ENCODE peak calls at places on chromosomes 1 and 21, in four cellular contexts. R is GM12878, N is K562, I is HepG2. V is an unnamed sample.

GRCh38 chr1:236139495-236139894 is 2.8 kb upstream of the GPR137B start:
- DNase-seq in R (no peak), I (no peak), N (no peak), V (no peak)

GRCh38 chr1:177343445-177343844 is 172.7 kb downstream of the BRINP2 start:
- DNase-seq in I (no peak), N (no peak), R (no peak), V (no peak)

GRCh38 chr21:38505654-38506523 is 7.6 kb upstream of the ERG start:
- DNase-seq in N (peak; percentile 60), I (peak; percentile 62), R (no peak), V (peak; percentile 42)

GRCh38 chr21:32427958-32428623 is 15.6 kb downstream of the EVA1C start:
- DNase-seq in N (peak; percentile 49), I (no peak), R (no peak), V (no peak)

GRCh38 chr1:87956072-87956471 is 627.4 kb downstream of the LMO4 start:
- DNase-seq in R (no peak), I (no peak), N (no peak), V (no peak)

GRCh38 chr1:94982403-94982802 is 55.5 kb upstream of the CNN3 start:
- DNase-seq in I (no peak), R (no peak), N (no peak), V (no peak)

GRCh38 chr1:160834945-160835565 is 27.6 kb downstream of the CD244 start:
- DNase-seq in I (peak; percentile 22), N (peak; percentile 58), R (no peak), V (peak; percentile 25)

GRCh38 chr1:214123061-214123784 is 135.4 kb downstream of the PROX1 start:
- DNase-seq in I (peak; percentile 86), R (no peak), N (peak; percentile 58), V (peak; percentile 83)

DNA sequence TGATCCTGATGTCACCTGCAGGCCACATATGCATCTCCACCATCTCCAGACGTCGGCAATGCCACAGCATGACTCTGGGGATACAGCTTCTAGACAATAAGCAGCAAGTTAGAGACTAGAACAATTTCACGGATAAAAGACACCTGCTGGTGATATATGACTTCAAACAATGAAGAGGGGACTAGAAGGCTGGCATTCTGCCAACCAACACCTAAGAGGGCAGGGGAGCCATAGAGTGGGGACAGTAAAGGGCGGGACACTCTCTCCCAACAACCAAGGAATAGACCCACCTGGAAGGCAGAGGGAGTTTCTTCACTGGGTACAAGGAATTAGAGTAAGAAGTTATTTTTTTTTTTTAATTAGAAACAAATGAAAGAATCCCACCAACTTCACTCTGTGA is 126.8 kb downstream of the SIM2 start:
- DNase-seq in I (no peak), R (no peak), N (no peak), V (no peak)
- TF ChIP-seq BHLHE40 in I (no peak), R (no peak), N (no peak), V (no peak)

GRCh38 chr1:172698224-172698623 is 39.3 kb downstream of the FASLG start:
- DNase-seq in N (no peak), I (no peak), R (no peak), V (no peak)
- TF ChIP-seq TARDBP in N (no peak), I (no peak), R (no peak), V (no peak)

GRCh38 chr1:227280836-227281235 is 37.5 kb downstream of the CDC42BPA start:
- DNase-seq in R (no peak), N (no peak), I (no peak), V (no peak)

GRCh38 chr1:227285745-227286144 is 32.5 kb downstream of the CDC42BPA start:
- DNase-seq in R (no peak), I (no peak), N (peak; percentile 32), V (no peak)

DNA sequence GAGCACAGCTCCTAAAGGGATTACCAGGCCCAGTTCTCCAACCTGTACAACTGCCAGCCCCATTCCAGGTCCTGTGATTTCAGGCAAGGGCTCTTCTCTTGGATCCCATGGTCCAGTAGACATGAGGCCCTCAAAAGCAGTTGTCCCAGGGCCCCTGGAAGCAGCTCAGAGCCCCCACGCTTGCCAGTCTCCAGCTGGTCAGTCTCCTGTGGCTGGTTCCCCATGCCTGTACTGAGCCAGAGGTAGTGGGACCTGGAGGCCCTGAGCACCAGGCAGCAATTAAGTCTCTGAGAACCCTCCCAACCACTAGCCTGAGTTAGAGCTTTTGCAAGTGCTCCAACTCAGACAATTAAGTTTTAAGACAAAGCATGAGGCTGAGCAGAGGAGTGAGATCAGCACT is 36.9 kb downstream of the CDC42BPA start:
- DNase-seq in I (no peak), N (no peak), R (no peak), V (no peak)
- TF ChIP-seq BHLHE40 in I (no peak), N (no peak), R (no peak), V (no peak)

GRCh38 chr1:58922302-58923089 is 138.6 kb upstream of the JUN start:
- DNase-seq in I (no peak), N (no peak), R (peak; percentile 50), V (no peak)

GRCh38 chr1:58921751-58922150 is 137.9 kb upstream of the JUN start:
- DNase-seq in I (no peak), R (no peak), N (no peak), V (no peak)

GRCh38 chr1:58919226-58919985 is 135.6 kb upstream of the JUN start:
- DNase-seq in N (no peak), R (no peak), I (no peak), V (no peak)

GRCh38 chr1:58921342-58921741 is 137.5 kb upstream of the JUN start:
- DNase-seq in N (no peak), I (no peak), R (no peak), V (no peak)

GRCh38 chr1:58919986-58920376 is 136.1 kb upstream of the JUN start:
- DNase-seq in R (no peak), I (no peak), N (no peak), V (no peak)
- TF ChIP-seq TARDBP in R (no peak), I (no peak), N (no peak), V (no peak)

DNA sequence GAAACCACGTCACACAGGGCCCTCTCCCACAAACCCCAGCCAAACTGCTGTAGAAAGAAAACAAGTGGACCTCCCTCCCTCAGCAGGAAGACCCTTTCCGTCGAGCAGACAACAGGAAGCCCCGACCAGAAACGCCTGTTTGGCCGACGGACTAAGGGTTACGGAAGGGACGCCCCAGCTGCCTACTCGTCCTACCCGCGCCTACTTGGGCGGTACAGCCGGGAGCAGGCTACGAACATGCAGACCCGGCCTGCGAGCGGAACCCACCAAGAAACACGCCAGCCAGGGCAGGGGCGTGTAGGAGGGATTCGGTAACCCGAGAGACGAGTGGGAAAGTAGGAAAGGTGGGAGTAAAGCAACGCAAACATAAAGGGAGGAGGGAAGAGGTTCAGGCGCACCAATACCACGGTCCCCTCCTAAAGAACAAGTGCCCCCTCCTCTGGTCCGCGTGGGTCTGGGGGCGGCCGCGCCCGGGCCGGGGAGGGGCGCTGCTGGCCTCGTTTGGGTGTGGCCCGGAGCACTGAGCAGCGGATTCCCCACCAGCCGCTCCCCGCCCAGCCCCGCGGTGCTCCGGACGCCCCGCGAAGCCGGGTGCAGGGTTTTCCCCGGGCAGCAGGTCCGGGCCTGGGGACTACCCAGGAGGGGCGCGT is 450 bp downstream of the S100A10 start:
- DNase-seq in I (no peak), N (no peak), R (no peak), V (no peak)
- TF ChIP-seq BHLHE40 in I (no peak), N (no peak), R (no peak), V (no peak)

GRCh38 chr1:29556657-29557056 is 320.3 kb downstream of the PTPRU start:
- DNase-seq in I (no peak), R (no peak), N (no peak), V (no peak)
- TF ChIP-seq TARDBP in I (no peak), R (no peak), N (no peak), V (no peak)

GRCh38 chr21:46191686-46192575 is 7.7 kb upstream of the SPATC1L start:
- DNase-seq in R (no peak), N (no peak), I (no peak), V (no peak)
- TF ChIP-seq BHLHE40 in R (no peak), N (no peak), I (no peak), V (no peak)

GRCh38 chr1:30856260-30856790 is 52.2 kb downstream of the SDC3 start:
- DNase-seq in N (no peak), R (no peak), I (no peak), V (peak; percentile 80)
- TF ChIP-seq TARDBP in N (no peak), R (no peak), I (no peak), V (no peak)

GRCh38 chr1:229135773-229136172 is 135.1 kb upstream of the RAB4A start:
- DNase-seq in N (no peak), I (no peak), R (no peak), V (no peak)

GRCh38 chr1:229136817-229137216 is 134.1 kb upstream of the RAB4A start:
- DNase-seq in R (no peak), I (no peak), N (no peak), V (no peak)

GRCh38 chr1:229139320-229139719 is 131.6 kb upstream of the RAB4A start:
- DNase-seq in I (no peak), R (no peak), N (no peak), V (no peak)

GRCh38 chr1:229138066-229138465 is 132.8 kb upstream of the RAB4A start:
- DNase-seq in I (no peak), R (no peak), N (no peak), V (no peak)

DNA sequence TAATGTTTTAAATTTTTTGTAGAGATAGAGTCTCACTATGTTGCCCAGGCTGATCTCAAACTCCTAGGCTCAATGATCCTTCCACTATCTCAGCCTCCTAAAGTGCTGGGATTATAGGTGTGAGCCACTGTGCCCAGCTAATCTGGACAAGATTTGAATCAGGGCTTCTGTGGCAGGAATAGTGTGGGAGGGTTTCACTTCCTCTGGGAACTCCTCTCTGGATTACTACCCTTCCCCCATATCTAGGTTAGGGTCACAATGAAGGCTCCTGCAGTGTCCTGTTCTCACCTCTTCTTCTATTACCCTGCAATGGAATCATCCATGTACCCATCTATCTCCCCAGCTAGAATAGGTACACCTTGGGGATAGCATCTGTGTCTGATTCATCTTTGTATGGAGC is 133.6 kb upstream of the RAB4A start:
- DNase-seq in R (no peak), N (no peak), I (no peak), V (no peak)
- TF ChIP-seq BHLHE40 in R (no peak), N (no peak), I (no peak), V (no peak)

DNA sequence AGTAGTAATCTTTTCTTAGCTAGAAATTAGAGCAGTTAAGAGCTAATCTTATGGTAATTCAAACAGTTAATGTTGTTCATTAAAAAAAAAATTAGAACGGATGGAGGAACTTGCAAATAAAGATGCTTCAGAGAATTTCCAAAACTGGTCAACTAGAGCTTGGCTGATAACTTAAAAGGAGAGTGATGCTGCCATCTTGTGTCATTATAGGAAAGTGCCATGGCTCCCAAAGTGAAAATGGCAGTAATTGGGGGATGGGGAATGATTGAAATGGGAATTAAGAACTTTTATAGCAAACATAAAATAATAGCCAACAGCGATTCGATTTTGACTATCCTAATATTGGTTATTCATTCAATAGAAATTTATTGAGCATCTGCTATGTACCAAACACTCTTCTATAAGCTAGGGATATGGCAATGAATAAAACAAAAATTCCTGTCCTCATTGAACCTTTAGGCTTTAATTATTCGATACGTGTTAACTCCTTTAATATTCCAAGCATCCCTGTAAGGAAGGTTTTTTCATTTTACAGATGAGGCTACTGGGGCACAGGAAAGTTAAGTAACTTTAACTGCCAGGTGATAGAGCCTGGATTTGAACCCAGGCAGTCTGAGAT is 5.7 kb upstream of the PLPP3 start:
- DNase-seq in N (peak; percentile 49), I (peak; percentile 66), R (no peak), V (peak; percentile 66)
- TF ChIP-seq TARDBP in N (no peak), I (no peak), R (no peak), V (no peak)

V was measured in HEK293T.